ENCODE peak calls at places on chromosomes 7 and 10, in six cellular contexts. X is BJ, W is AG09309, T is nephron progenitor cell, C is H9, A is AG10803. J is an unnamed sample.

GRCh38 chr10:119665901-119666708 is 14.9 kb downstream of the BAG3 start:
- DNase-seq in X (no peak), W (no peak), T (no peak), C (no peak), A (no peak), J (no peak)

GRCh38 chr7:111138196-111138569 is 47.3 kb downstream of the LRRN3 start:
- DNase-seq in X (no peak), W (no peak), T (peak; percentile 27), C (no peak), A (peak; percentile 60), J (no peak)

GRCh38 chr10:132107211-132107946 is 41.6 kb downstream of the JAKMIP3 start:
- DNase-seq in X (no peak), W (no peak), T (peak; percentile 36), C (peak; percentile 23), A (no peak), J (no peak)

GRCh38 chr10:13351340-13351915 is 3.3 kb upstream of the SEPHS1 start:
- DNase-seq in X (no peak), W (no peak), T (no peak), C (peak; percentile 88), A (no peak), J (no peak)

GRCh38 chr10:85642421-85643170 is 724.0 kb downstream of the GRID1 start:
- DNase-seq in X (peak; percentile 63), W (peak; percentile 2), T (no peak), C (no peak), A (peak; percentile 84), J (no peak)

GRCh38 chr10:106942035-106942662 is 222.4 kb downstream of the SORCS1 start:
- DNase-seq in X (no peak), W (no peak), T (no peak), C (no peak), A (no peak), J (no peak)

GRCh38 chr10:85734791-85735190 is 631.8 kb downstream of the GRID1 start:
- DNase-seq in X (no peak), W (no peak), T (no peak), C (no peak), A (no peak), J (no peak)

GRCh38 chr10:5588080-5588453 is 63.3 kb downstream of the CALML3 start:
- DNase-seq in X (no peak), W (no peak), T (no peak), C (no peak), A (no peak), J (no peak)

GRCh38 chr7:158702196-158702595 is 2.4 kb downstream of the NCAPG2 start:
- DNase-seq in X (no peak), W (no peak), T (no peak), C (peak; percentile 66), A (no peak), J (no peak)

GRCh38 chr7:91051966-91052365 is 212.3 kb upstream of the FZD1 start:
- DNase-seq in X (no peak), W (no peak), T (no peak), C (no peak), A (no peak), J (no peak)

GRCh38 chr10:110872984-110873569 is 1.3 kb downstream of the PDCD4 start:
- DNase-seq in X (no peak), W (no peak), T (no peak), C (no peak), A (no peak), J (no peak)

GRCh38 chr7:10708447-10708846 is 265.2 kb upstream of the PHF14 start:
- DNase-seq in X (no peak), W (no peak), T (no peak), C (peak; percentile 52), A (no peak), J (peak; percentile 4)

GRCh38 chr7:2832441-2832840 is 11.7 kb downstream of the GNA12 start:
- DNase-seq in X (no peak), W (no peak), T (no peak), C (no peak), A (no peak), J (no peak)

GRCh38 chr10:80552151-80552646 is 14.5 kb downstream of the SH2D4B start:
- DNase-seq in X (no peak), W (no peak), T (peak; percentile 15), C (no peak), A (no peak), J (no peak)

GRCh38 chr7:108293190-108293612 is 163.0 kb downstream of the NRCAM start:
- DNase-seq in X (no peak), W (no peak), T (no peak), C (no peak), A (no peak), J (no peak)

GRCh38 chr7:151384352-151384697 is 25.5 kb downstream of the WDR86 start:
- DNase-seq in X (no peak), W (no peak), T (no peak), C (no peak), A (no peak), J (no peak)

GRCh38 chr10:123148414-123149161 is 652 bp downstream of the HMX2 start:
- DNase-seq in X (no peak), W (no peak), T (peak; percentile 39), C (peak; percentile 78), A (no peak), J (no peak)

GRCh38 chr7:41886257-41886905 is 183.5 kb upstream of the INHBA start:
- DNase-seq in X (peak; percentile 86), W (peak; percentile 91), T (no peak), C (no peak), A (peak; percentile 97), J (no peak)

GRCh38 chr7:127995157-127995865 is 35.9 kb downstream of the LRRC4 start:
- DNase-seq in X (peak; percentile 11), W (peak; percentile 7), T (no peak), C (no peak), A (peak; percentile 59), J (no peak)

GRCh38 chr10:80081026-80081425 is 2.6 kb downstream of the TMEM254 start:
- DNase-seq in X (no peak), W (no peak), T (no peak), C (no peak), A (no peak), J (no peak)

GRCh38 chr7:23893172-23893941 is 183.3 kb downstream of the STK31 start:
- DNase-seq in X (no peak), W (peak; percentile 55), T (no peak), C (no peak), A (peak; percentile 20), J (no peak)

GRCh38 chr10:131113165-131113564 is 198.4 kb downstream of the TCERG1L start:
- DNase-seq in X (no peak), W (no peak), T (no peak), C (no peak), A (no peak), J (no peak)

GRCh38 chr7:28481131-28481926 is 69.0 kb downstream of the CREB5 start:
- DNase-seq in X (no peak), W (no peak), T (no peak), C (no peak), A (peak; percentile 42), J (no peak)

GRCh38 chr7:33744293-33744692 is 161.0 kb upstream of the BMPER start:
- DNase-seq in X (no peak), W (no peak), T (no peak), C (no peak), A (no peak), J (no peak)

GRCh38 chr7:31192996-31193395 is 140.9 kb downstream of the ADCYAP1R1 start:
- DNase-seq in X (no peak), W (no peak), T (peak; percentile 78), C (peak; percentile 90), A (peak; percentile 30), J (peak; percentile 75)
- TF ChIP-seq CTCF in X (peak; percentile 87), W (peak; percentile 69), T (peak; percentile 81), C (peak; percentile 96), A (peak; percentile 72), J (peak; percentile 84)

DNA sequence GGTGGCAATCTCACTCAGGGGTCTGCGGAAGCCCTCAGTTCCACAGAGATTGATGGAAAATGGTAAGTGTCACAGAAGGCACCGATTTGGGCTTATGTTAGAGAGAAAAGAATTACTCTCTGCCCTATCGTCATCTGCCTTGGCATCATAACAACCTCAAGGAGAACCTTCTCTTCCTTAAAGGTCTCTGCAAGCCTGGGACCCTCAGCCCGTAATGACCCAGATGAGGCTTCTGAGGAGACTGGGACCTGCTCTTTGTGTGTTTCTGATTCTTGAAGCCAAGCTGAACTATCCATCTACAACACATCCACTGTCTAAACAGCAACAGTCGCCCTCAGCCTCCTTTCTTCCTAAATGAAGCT is 263.1 kb upstream of the AOAH start:
- DNase-seq in X (no peak), W (no peak), T (no peak), C (no peak), A (no peak), J (no peak)
- TF ChIP-seq CTCF in X (no peak), W (no peak), T (peak; percentile 4), C (no peak), A (no peak), J (no peak)

DNA sequence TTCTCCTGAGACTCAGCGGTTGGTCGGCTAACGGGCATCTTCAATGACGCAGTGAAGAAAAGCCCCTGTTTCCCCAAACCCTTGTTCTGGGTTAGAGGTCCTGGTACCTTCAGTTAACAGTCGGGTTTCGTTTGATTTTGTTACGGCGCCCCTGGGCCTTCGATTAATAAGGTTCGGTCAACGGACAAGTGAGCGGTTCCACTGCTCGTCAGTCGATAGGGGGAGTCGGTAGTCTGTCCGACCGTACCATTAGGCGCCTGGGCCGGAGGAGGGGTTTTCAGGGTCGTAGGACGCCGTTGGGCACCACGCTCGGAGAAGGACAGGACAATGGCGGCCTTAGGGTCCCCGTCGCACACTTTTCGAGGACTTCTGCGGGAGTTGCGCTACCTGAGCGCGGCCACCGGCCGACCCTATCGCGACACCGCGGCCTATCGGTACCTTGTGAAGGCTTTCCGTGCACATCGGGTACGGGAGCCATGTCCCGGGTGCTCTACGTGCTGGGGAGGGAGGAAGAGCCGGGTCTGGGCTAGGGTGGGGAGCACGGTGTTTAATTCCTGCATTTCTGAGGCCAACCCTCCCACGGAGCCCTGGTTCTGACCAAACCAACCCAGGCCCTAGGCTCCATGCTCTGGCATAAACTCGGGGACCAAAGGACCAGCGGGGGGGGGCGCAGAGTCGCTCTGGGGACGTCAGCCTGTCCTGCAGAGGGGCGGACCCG is at the start of gene FMC1:
- DNase-seq in X (peak; percentile 49), W (peak; percentile 81), T (peak; percentile 83), C (peak; percentile 95), A (peak; percentile 94), J (peak; percentile 83)
- TF ChIP-seq CTCF in X (peak; percentile 41), W (peak; percentile 32), T (peak; percentile 16), C (peak; percentile 40), A (peak; percentile 44), J (peak; percentile 46)

GRCh38 chr10:7819126-7819470 is 793 bp downstream of the TAF3 start:
- DNase-seq in X (no peak), W (no peak), T (peak; percentile 40), C (no peak), A (peak; percentile 53), J (peak; percentile 13)

GRCh38 chr10:7818295-7819125 is at the start of gene TAF3:
- DNase-seq in X (no peak), W (peak; percentile 31), T (peak; percentile 95), C (peak; percentile 88), A (peak; percentile 82), J (peak; percentile 86)

GRCh38 chr10:7817576-7817975 is 729 bp upstream of the TAF3 start:
- DNase-seq in X (no peak), W (no peak), T (peak; percentile 4), C (no peak), A (no peak), J (no peak)

GRCh38 chr10:7813481-7813880 is 4.8 kb upstream of the TAF3 start:
- DNase-seq in X (no peak), W (no peak), T (no peak), C (no peak), A (no peak), J (no peak)

DNA sequence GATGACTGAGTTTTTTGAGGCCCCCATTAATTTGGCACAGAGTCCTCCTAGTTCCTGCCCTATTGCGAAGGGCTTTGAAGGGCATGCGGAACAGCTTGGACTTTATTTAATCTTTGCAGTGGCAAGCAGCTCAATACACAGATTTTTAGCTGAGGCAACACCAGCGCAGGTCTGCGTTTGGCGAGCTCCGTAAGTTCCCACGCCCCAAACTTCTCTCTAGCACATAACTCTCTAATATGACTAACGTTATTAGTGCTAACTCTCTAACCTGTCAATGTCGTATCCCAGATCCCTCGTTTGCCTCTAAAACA is 366 bp upstream of the TAF3 start:
- DNase-seq in X (no peak), W (no peak), T (no peak), C (no peak), A (no peak), J (peak; percentile 2)
- TF ChIP-seq CTCF in X (no peak), W (no peak), T (no peak), C (no peak), A (no peak), J (no peak)

J was measured in neural crest cell.